ENCODE peak calls at places on chromosomes 13 and 19, in six cellular contexts. L, C, I, F, J and P are unnamed samples.

GRCh38 chr19:3249408-3249807 is 24.9 kb downstream of the CELF5 start:
- DNase-seq in L (no peak), C (no peak), I (peak; percentile 43), F (peak; percentile 29), J (no peak), P (no peak)

GRCh38 chr19:10419200-10419645 is 1.1 kb upstream of the PDE4A start:
- DNase-seq in L (no peak), C (no peak), I (peak; percentile 49), F (no peak), J (no peak), P (no peak)

GRCh38 chr19:38037151-38037611 is 130.2 kb downstream of the SIPA1L3 start:
- DNase-seq in L (no peak), C (no peak), I (no peak), F (no peak), J (no peak), P (no peak)

GRCh38 chr19:53903055-53903680 is 5.9 kb upstream of the CACNG7 start:
- DNase-seq in L (no peak), C (peak; percentile 48), I (peak; percentile 50), F (peak; percentile 71), J (no peak), P (no peak)

GRCh38 chr13:97328222-97328790 is 105.7 kb upstream of the RAP2A start:
- DNase-seq in L (no peak), C (peak; percentile 88), I (peak; percentile 77), F (peak; percentile 83), J (peak; percentile 87), P (peak; percentile 32)

GRCh38 chr13:27044837-27045570 is 126.6 kb downstream of the USP12 start:
- DNase-seq in L (no peak), C (no peak), I (no peak), F (no peak), J (no peak), P (no peak)

GRCh38 chr13:51838235-51838846 is 6.6 kb downstream of the TMEM272 start:
- DNase-seq in L (no peak), C (peak; percentile 38), I (peak; percentile 28), F (peak; percentile 22), J (no peak), P (no peak)

GRCh38 chr13:49292742-49293498 is 45.2 kb downstream of the CDADC1 start:
- DNase-seq in L (peak; percentile 72), C (peak; percentile 90), I (no peak), F (no peak), J (no peak), P (no peak)

GRCh38 chr13:106418556-106418955 is 116.9 kb downstream of the EFNB2 start:
- DNase-seq in L (no peak), C (peak; percentile 15), I (peak; percentile 72), F (peak; percentile 20), J (no peak), P (no peak)

GRCh38 chr13:19151581-19152263 is 29.9 kb downstream of the TUBA3C start:
- DNase-seq in L (no peak), C (no peak), I (no peak), F (no peak), J (no peak), P (no peak)

GRCh38 chr13:37225414-37226047 is 120.1 kb upstream of the CSNK1A1L start:
- DNase-seq in L (no peak), C (peak; percentile 72), I (peak; percentile 10), F (no peak), J (no peak), P (peak; percentile 50)

GRCh38 chr13:102856603-102857002 is 10.8 kb downstream of the ERCC5 start:
- DNase-seq in L (no peak), C (peak; percentile 72), I (no peak), F (peak; percentile 46), J (no peak), P (no peak)

GRCh38 chr19:5113101-5113557 is 144.2 kb downstream of the KDM4B start:
- DNase-seq in L (no peak), C (no peak), I (peak; percentile 65), F (peak; percentile 45), J (peak; percentile 51), P (no peak)

GRCh38 chr19:5562280-5562679 is 5.5 kb downstream of the TINCR start:
- DNase-seq in L (no peak), C (no peak), I (no peak), F (no peak), J (no peak), P (no peak)

GRCh38 chr13:99969934-99970760 is 1.4 kb downstream of the ZIC5 start:
- DNase-seq in L (no peak), C (no peak), I (peak; percentile 24), F (peak; percentile 53), J (no peak), P (no peak)

GRCh38 chr13:25906211-25906661 is 145.6 kb downstream of the SHISA2 start:
- DNase-seq in L (no peak), C (no peak), I (no peak), F (no peak), J (no peak), P (peak; percentile 73)

GRCh38 chr19:51676566-51677083 is 16.5 kb upstream of the SPACA6 start:
- DNase-seq in L (no peak), C (no peak), I (no peak), F (no peak), J (no peak), P (no peak)

GRCh38 chr19:2240881-2241760 is 4.5 kb downstream of the SF3A2 start:
- DNase-seq in L (no peak), C (no peak), I (no peak), F (no peak), J (no peak), P (no peak)

GRCh38 chr19:54648129-54648528 is 14.7 kb upstream of the LILRB4 start:
- DNase-seq in L (no peak), C (no peak), I (no peak), F (no peak), J (no peak), P (no peak)

GRCh38 chr13:24050796-24051715 is 109.5 kb upstream of the SPATA13 start:
- DNase-seq in L (no peak), C (no peak), I (no peak), F (no peak), J (no peak), P (no peak)

GRCh38 chr19:45517641-45518468 is 10.6 kb downstream of the VASP start:
- DNase-seq in L (no peak), C (no peak), I (no peak), F (no peak), J (no peak), P (no peak)

GRCh38 chr19:43820098-43820860 is 6.8 kb upstream of the ZNF283 start:
- DNase-seq in L (peak; percentile 21), C (peak; percentile 60), I (peak; percentile 59), F (no peak), J (peak; percentile 23), P (peak; percentile 22)